ENCODE peak calls at places on chromosome 19, in ten cellular contexts. N, D, B, G, C, X, V, R, Z and J are unnamed samples.
A peak's percentile ranks its signal among the peaks of the same experiment; 100 is the strongest.

GRCh38 chr19:9945319-9945966 is 9.1 kb upstream of the OLFM2 start:
- DNase-seq in X (no peak), Z (peak; percentile 79), R (peak; percentile 97), B (peak; percentile 72), N (peak; percentile 41), D (no peak), C (peak; percentile 36), G (no peak), V (peak; percentile 100), J (no peak)

GRCh38 chr19:677201-677600 is 1.0 kb downstream of the FSTL3 start:
- DNase-seq in D (no peak), G (no peak), C (no peak), B (peak; percentile 52), X (no peak), N (peak; percentile 43), V (peak; percentile 82), R (peak; percentile 18), Z (no peak), J (no peak)

GRCh38 chr19:35355851-35356460 is 2.3 kb upstream of the FFAR3 start:
- DNase-seq in N (no peak), X (no peak), Z (no peak), R (no peak), V (no peak), C (no peak), D (no peak), B (peak; percentile 49), G (no peak), J (no peak)

GRCh38 chr19:28883241-28883693 is 329.7 kb downstream of the UQCRFS1 start:
- DNase-seq in D (no peak), V (peak; percentile 68), B (peak; percentile 65), C (no peak), R (no peak), N (no peak), X (no peak), Z (peak; percentile 15), G (no peak), J (no peak)

GRCh38 chr19:52248256-52248655 is 21.1 kb upstream of the ZNF766 start:
- DNase-seq in Z (peak; percentile 50), N (peak; percentile 61), B (peak; percentile 78), G (peak; percentile 58), X (no peak), V (peak; percentile 44), R (no peak), D (peak; percentile 13), C (peak; percentile 72), J (peak; percentile 31)

GRCh38 chr19:55626350-55626749 is 2.0 kb upstream of the ZNF784 start:
- DNase-seq in D (peak; percentile 48), N (no peak), R (no peak), G (peak; percentile 45), V (no peak), Z (no peak), B (no peak), X (no peak), C (no peak), J (peak; percentile 33)

GRCh38 chr19:3100331-3100730 is 6.2 kb downstream of the GNA11 start:
- DNase-seq in V (no peak), C (no peak), N (no peak), X (no peak), R (no peak), G (no peak), D (no peak), B (no peak), Z (no peak), J (no peak)

GRCh38 chr19:17070421-17070820 is 4.8 kb downstream of the HAUS8 start:
- DNase-seq in N (no peak), B (no peak), C (no peak), X (no peak), V (no peak), G (no peak), Z (no peak), D (no peak), R (no peak), J (no peak)

GRCh38 chr19:51407631-51408131 is 9.8 kb downstream of the SIGLEC10 start:
- DNase-seq in N (peak; percentile 40), C (peak; percentile 47), G (no peak), R (no peak), D (no peak), X (no peak), V (peak; percentile 16), B (peak; percentile 83), Z (no peak), J (no peak)

GRCh38 chr19:46784262-46785053 is 3.9 kb downstream of the SLC1A5 start:
- DNase-seq in G (peak; percentile 42), D (no peak), X (peak; percentile 86), B (peak; percentile 92), Z (no peak), C (peak; percentile 82), V (peak; percentile 98), N (peak; percentile 84), R (peak; percentile 86), J (peak; percentile 71)

GRCh38 chr19:39430675-39431593 is 4.8 kb downstream of the RPS16 start:
- DNase-seq in V (peak; percentile 19), C (no peak), Z (no peak), D (peak; percentile 75), B (peak; percentile 80), G (no peak), R (peak; percentile 85), X (peak; percentile 74), N (no peak), J (peak; percentile 64)

GRCh38 chr19:18232540-18233223 is 6.4 kb upstream of the PDE4C start:
- DNase-seq in D (no peak), B (peak; percentile 93), G (no peak), X (no peak), N (no peak), Z (no peak), V (no peak), R (no peak), C (peak; percentile 81), J (no peak)

GRCh38 chr19:13986348-13986904 is 19.7 kb downstream of the RFX1 start:
- DNase-seq in V (peak; percentile 71), G (peak; percentile 98), X (peak; percentile 99), C (peak; percentile 83), D (peak; percentile 98), Z (peak; percentile 42), N (peak; percentile 82), R (peak; percentile 52), B (peak; percentile 92), J (peak; percentile 96)

GRCh38 chr19:53015730-53016129 is 2.0 kb downstream of the ERVV-1 start:
- DNase-seq in N (no peak), B (no peak), V (no peak), D (no peak), X (no peak), C (no peak), Z (no peak), G (no peak), R (no peak), J (no peak)

GRCh38 chr19:49932041-49932451 is 2.7 kb upstream of the NUP62 start:
- DNase-seq in B (no peak), V (no peak), Z (no peak), N (no peak), G (no peak), C (no peak), R (no peak), D (no peak), X (no peak), J (no peak)